ENCODE peak calls at places on chromosomes 12 and 14, in four cellular contexts. O, G, R and Z are unnamed samples.

GRCh38 chr12:131226345-131227265 is 272.9 kb downstream of the ADGRD1 start:
- DNase-seq in O (no peak), G (no peak), R (no peak), Z (no peak)

GRCh38 chr12:68451261-68452091 is 119.3 kb upstream of the MDM1 start:
- DNase-seq in O (peak), G (peak), R (no peak), Z (no peak)

GRCh38 chr12:1277905-1278304 is 286.9 kb downstream of the ERC1 start:
- DNase-seq in O (no peak), G (no peak), R (no peak), Z (no peak)

GRCh38 chr12:10171954-10172353 is at the start of gene OLR1:
- DNase-seq in O (no peak), G (no peak), R (no peak), Z (no peak)

GRCh38 chr12:3641428-3641883 is 111.5 kb downstream of the CRACR2A start:
- DNase-seq in O (peak), G (no peak), R (no peak), Z (no peak)

GRCh38 chr12:90290980-90291975 is 582.6 kb upstream of the ATP2B1 start:
- DNase-seq in O (no peak), G (no peak), R (no peak), Z (no peak)

GRCh38 chr14:68395585-68395984 is 397.3 kb downstream of the ZFP36L1 start:
- DNase-seq in O (no peak), G (no peak), R (no peak), Z (no peak)

GRCh38 chr12:70853326-70853725 is 67.2 kb downstream of the PTPRR start:
- DNase-seq in O (no peak), G (no peak), R (no peak), Z (no peak)

GRCh38 chr14:82113710-82114109 is 580.1 kb upstream of the SEL1L start:
- DNase-seq in O (no peak), G (no peak), R (no peak), Z (no peak)

GRCh38 chr12:124080649-124081048 is 107.6 kb downstream of the ZNF664 start:
- DNase-seq in O (no peak), G (no peak), R (no peak), Z (no peak)

GRCh38 chr12:101107032-101107763 is 102.8 kb downstream of the SLC5A8 start:
- DNase-seq in O (no peak), G (no peak), R (no peak), Z (no peak)

GRCh38 chr14:101735453-101735852 is 26.1 kb upstream of the PPP2R5C start:
- DNase-seq in O (no peak), G (no peak), R (no peak), Z (no peak)

GRCh38 chr12:42039146-42039545 is 105.5 kb downstream of the GXYLT1 start:
- DNase-seq in O (peak), G (no peak), R (peak), Z (no peak)

GRCh38 chr12:111768159-111768895 is 1.6 kb downstream of the ALDH2 start:
- DNase-seq in O (no peak), G (no peak), R (no peak), Z (no peak)

GRCh38 chr14:65019944-65020566 is 33.4 kb downstream of the FNTB start:
- DNase-seq in O (peak), G (no peak), R (peak), Z (peak)

GRCh38 chr12:38880288-38880687 is 25.1 kb downstream of the CPNE8 start:
- DNase-seq in O (no peak), G (no peak), R (no peak), Z (no peak)

GRCh38 chr12:97404549-97404948 is 58.1 kb upstream of the RMST start:
- DNase-seq in O (peak), G (no peak), R (peak), Z (peak)

GRCh38 chr14:63874223-63874622 is 21.4 kb downstream of the SYNE2 start:
- DNase-seq in O (no peak), G (no peak), R (no peak), Z (no peak)